ENCODE peak calls at places on chromosomes 16 and 17, in eight cellular contexts. One of them, this sample, is unnamed.
A peak's percentile ranks its signal among the peaks of the same experiment; 100 is the strongest.

GRCh38 chr16:62254847-62255246 is 218.6 kb upstream of the CDH8 start:
- DNase-seq in cardiac muscle cell: no peak
- DNase-seq in hepatocyte: no peak
- DNase-seq in left lung: no peak
- DNase-seq in CD8-positive, alpha-beta T cell: no peak
- DNase-seq in right atrium auricular region: no peak
- DNase-seq in thoracic aorta: no peak
- DNase-seq in GM12865: no peak
- DNase-seq in this sample: no peak

GRCh38 chr17:5702951-5703510 is 118.7 kb upstream of the NLRP1 start:
- DNase-seq in cardiac muscle cell: no peak
- DNase-seq in hepatocyte: no peak
- DNase-seq in left lung: no peak
- DNase-seq in CD8-positive, alpha-beta T cell: no peak
- DNase-seq in right atrium auricular region: no peak
- DNase-seq in thoracic aorta: no peak
- DNase-seq in GM12865: no peak
- DNase-seq in this sample: no peak

GRCh38 chr17:21282231-21282630 is 2.3 kb upstream of the MAP2K3 start:
- DNase-seq in cardiac muscle cell: peak; percentile 93
- DNase-seq in hepatocyte: peak; percentile 76
- DNase-seq in left lung: no peak
- DNase-seq in CD8-positive, alpha-beta T cell: no peak
- DNase-seq in right atrium auricular region: no peak
- DNase-seq in thoracic aorta: peak; percentile 78
- DNase-seq in GM12865: no peak
- DNase-seq in this sample: no peak

GRCh38 chr17:21213491-21214014 is 408 bp downstream of the TMEM11 start:
- DNase-seq in cardiac muscle cell: peak; percentile 39
- DNase-seq in hepatocyte: peak; percentile 75
- DNase-seq in left lung: no peak
- DNase-seq in CD8-positive, alpha-beta T cell: peak; percentile 11
- DNase-seq in right atrium auricular region: no peak
- DNase-seq in thoracic aorta: no peak
- DNase-seq in GM12865: peak; percentile 37
- DNase-seq in this sample: no peak

GRCh38 chr17:73165616-73166404 is 1.0 kb downstream of the SSTR2 start:
- DNase-seq in cardiac muscle cell: no peak
- DNase-seq in hepatocyte: no peak
- DNase-seq in left lung: no peak
- DNase-seq in CD8-positive, alpha-beta T cell: no peak
- DNase-seq in right atrium auricular region: no peak
- DNase-seq in thoracic aorta: no peak
- DNase-seq in GM12865: no peak
- DNase-seq in this sample: no peak

GRCh38 chr17:54839022-54839806 is 61.4 kb upstream of the TOM1L1 start:
- DNase-seq in cardiac muscle cell: no peak
- DNase-seq in hepatocyte: no peak
- DNase-seq in left lung: no peak
- DNase-seq in CD8-positive, alpha-beta T cell: no peak
- DNase-seq in right atrium auricular region: no peak
- DNase-seq in thoracic aorta: no peak
- DNase-seq in GM12865: no peak
- DNase-seq in this sample: no peak

GRCh38 chr17:28896884-28897768 is at the start of gene FLOT2:
- DNase-seq in cardiac muscle cell: peak; percentile 67
- DNase-seq in hepatocyte: peak; percentile 85
- DNase-seq in left lung: peak; percentile 71
- DNase-seq in CD8-positive, alpha-beta T cell: peak; percentile 57
- DNase-seq in right atrium auricular region: peak; percentile 84
- DNase-seq in thoracic aorta: peak; percentile 19
- DNase-seq in GM12865: peak; percentile 59
- DNase-seq in this sample: no peak

GRCh38 chr17:4329838-4330237 is 36.6 kb downstream of the UBE2G1 start:
- DNase-seq in cardiac muscle cell: peak; percentile 83
- DNase-seq in hepatocyte: peak; percentile 49
- DNase-seq in left lung: no peak
- DNase-seq in CD8-positive, alpha-beta T cell: no peak
- DNase-seq in right atrium auricular region: no peak
- DNase-seq in thoracic aorta: no peak
- DNase-seq in GM12865: no peak
- DNase-seq in this sample: peak; percentile 78

GRCh38 chr17:51238253-51238887 is 21.5 kb downstream of the MBTD1 start:
- DNase-seq in cardiac muscle cell: no peak
- DNase-seq in hepatocyte: no peak
- DNase-seq in left lung: no peak
- DNase-seq in CD8-positive, alpha-beta T cell: no peak
- DNase-seq in right atrium auricular region: no peak
- DNase-seq in thoracic aorta: no peak
- DNase-seq in GM12865: peak; percentile 50
- DNase-seq in this sample: no peak

GRCh38 chr17:14299261-14300093 is 1.4 kb upstream of the HS3ST3B1 start:
- DNase-seq in cardiac muscle cell: peak; percentile 75
- DNase-seq in hepatocyte: peak; percentile 61
- DNase-seq in left lung: no peak
- DNase-seq in CD8-positive, alpha-beta T cell: no peak
- DNase-seq in right atrium auricular region: no peak
- DNase-seq in thoracic aorta: no peak
- DNase-seq in GM12865: no peak
- DNase-seq in this sample: no peak
- H3K4me3 ChIP-seq in cardiac muscle cell: peak overlapping the region; percentile 24
- H3K4me3 ChIP-seq in hepatocyte: peak overlapping the region; percentile 36
- H3K4me3 ChIP-seq in left lung: peak overlapping the region; percentile 19
- H3K4me3 ChIP-seq in CD8-positive, alpha-beta T cell: peak overlapping the region; percentile 80
- H3K4me3 ChIP-seq in right atrium auricular region: no peak overlapping the region
- H3K4me3 ChIP-seq in thoracic aorta: peak overlapping the region; percentile 77
- H3K4me3 ChIP-seq in GM12865: no peak overlapping the region
- H3K4me3 ChIP-seq in this sample: peak overlapping the region; percentile 98

GRCh38 chr17:1474402-1475189 is 17.9 kb downstream of the MYO1C start:
- DNase-seq in cardiac muscle cell: no peak
- DNase-seq in hepatocyte: no peak
- DNase-seq in left lung: no peak
- DNase-seq in CD8-positive, alpha-beta T cell: no peak
- DNase-seq in right atrium auricular region: no peak
- DNase-seq in thoracic aorta: no peak
- DNase-seq in GM12865: peak; percentile 85
- DNase-seq in this sample: no peak

GRCh38 chr17:1471490-1471889 is 15.5 kb upstream of the CRK start:
- DNase-seq in cardiac muscle cell: no peak
- DNase-seq in hepatocyte: no peak
- DNase-seq in left lung: no peak
- DNase-seq in CD8-positive, alpha-beta T cell: no peak
- DNase-seq in right atrium auricular region: no peak
- DNase-seq in thoracic aorta: no peak
- DNase-seq in GM12865: no peak
- DNase-seq in this sample: no peak

GRCh38 chr17:1473841-1474240 is 17.8 kb upstream of the CRK start:
- DNase-seq in cardiac muscle cell: no peak
- DNase-seq in hepatocyte: no peak
- DNase-seq in left lung: no peak
- DNase-seq in CD8-positive, alpha-beta T cell: no peak
- DNase-seq in right atrium auricular region: no peak
- DNase-seq in thoracic aorta: no peak
- DNase-seq in GM12865: peak; percentile 59
- DNase-seq in this sample: no peak

GRCh38 chr17:1471931-1472727 is 16.1 kb upstream of the CRK start:
- DNase-seq in cardiac muscle cell: no peak
- DNase-seq in hepatocyte: no peak
- DNase-seq in left lung: no peak
- DNase-seq in CD8-positive, alpha-beta T cell: no peak
- DNase-seq in right atrium auricular region: no peak
- DNase-seq in thoracic aorta: no peak
- DNase-seq in GM12865: no peak
- DNase-seq in this sample: no peak

DNA sequence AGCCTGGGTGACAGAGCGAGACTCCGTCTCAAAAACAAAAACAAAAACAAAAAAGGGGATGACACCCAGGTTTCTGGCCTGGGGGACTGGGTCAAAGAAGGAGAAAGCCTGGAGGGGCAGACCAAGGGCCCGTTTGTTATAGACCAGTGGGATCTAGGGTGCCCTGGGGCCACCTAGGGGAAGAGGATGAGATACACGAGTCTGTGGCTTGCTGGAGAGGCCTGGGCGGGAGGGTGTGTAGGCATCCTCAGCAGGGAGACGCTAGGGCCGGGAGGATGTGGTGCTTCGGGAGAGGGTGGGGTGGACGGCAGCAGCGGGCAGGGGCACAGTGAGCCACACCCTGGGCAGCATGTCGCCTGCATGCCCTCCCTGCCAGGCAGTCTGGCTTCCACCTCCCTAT is 17.1 kb upstream of the CRK start:
- DNase-seq in cardiac muscle cell: no peak
- DNase-seq in hepatocyte: no peak
- DNase-seq in left lung: no peak
- DNase-seq in CD8-positive, alpha-beta T cell: no peak
- DNase-seq in right atrium auricular region: no peak
- DNase-seq in thoracic aorta: no peak
- DNase-seq in GM12865: no peak
- DNase-seq in this sample: no peak
- TF ChIP-seq CTCF in cardiac muscle cell: no peak
- TF ChIP-seq CTCF in hepatocyte: no peak
- TF ChIP-seq CTCF in left lung: no peak
- TF ChIP-seq CTCF in CD8-positive, alpha-beta T cell: no peak
- TF ChIP-seq CTCF in right atrium auricular region: no peak
- TF ChIP-seq CTCF in thoracic aorta: no peak
- TF ChIP-seq CTCF in GM12865: no peak
- TF ChIP-seq CTCF in this sample: no peak

DNA sequence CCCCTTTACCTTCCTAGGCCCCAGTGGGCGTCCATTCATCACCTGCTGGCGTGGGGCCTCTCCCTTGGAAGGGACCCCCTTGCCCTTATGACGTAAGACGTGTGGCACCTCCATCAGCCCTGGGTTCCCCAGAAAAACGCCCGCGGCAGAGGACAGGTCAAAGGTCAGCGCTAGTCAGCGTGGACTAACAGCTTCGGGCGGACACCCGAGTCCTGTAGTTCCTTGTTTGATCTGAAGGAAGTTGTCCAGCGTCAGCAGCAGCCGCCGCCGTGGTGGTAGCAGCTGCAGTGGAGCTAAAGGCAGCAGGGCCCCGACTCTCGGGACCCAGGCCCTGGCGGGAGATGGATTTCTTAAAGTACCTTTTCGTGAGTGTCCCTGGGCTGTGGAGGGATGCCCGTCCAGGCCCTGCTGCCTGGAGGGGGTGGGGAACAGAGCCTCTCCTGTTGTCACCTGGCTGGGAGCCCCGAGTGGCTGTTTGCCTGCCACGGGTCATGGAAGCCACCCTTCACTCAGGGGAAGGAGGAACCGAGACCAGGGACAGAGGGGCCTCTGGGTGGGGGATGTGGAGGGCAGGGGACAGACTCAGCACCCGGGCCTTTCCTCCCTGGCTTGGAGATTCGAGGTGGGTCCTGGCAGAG is 123.6 kb downstream of the OR1D5 start:
- DNase-seq in cardiac muscle cell: no peak
- DNase-seq in hepatocyte: no peak
- DNase-seq in left lung: no peak
- DNase-seq in CD8-positive, alpha-beta T cell: no peak
- DNase-seq in right atrium auricular region: no peak
- DNase-seq in thoracic aorta: no peak
- DNase-seq in GM12865: no peak
- DNase-seq in this sample: no peak
- H3K4me3 ChIP-seq in cardiac muscle cell: no peak overlapping the region
- H3K4me3 ChIP-seq in hepatocyte: no peak overlapping the region
- H3K4me3 ChIP-seq in left lung: no peak overlapping the region
- H3K4me3 ChIP-seq in CD8-positive, alpha-beta T cell: no peak overlapping the region
- H3K4me3 ChIP-seq in right atrium auricular region: no peak overlapping the region
- H3K4me3 ChIP-seq in thoracic aorta: peak overlapping the region; percentile 35
- H3K4me3 ChIP-seq in GM12865: no peak overlapping the region
- H3K4me3 ChIP-seq in this sample: no peak overlapping the region

DNA sequence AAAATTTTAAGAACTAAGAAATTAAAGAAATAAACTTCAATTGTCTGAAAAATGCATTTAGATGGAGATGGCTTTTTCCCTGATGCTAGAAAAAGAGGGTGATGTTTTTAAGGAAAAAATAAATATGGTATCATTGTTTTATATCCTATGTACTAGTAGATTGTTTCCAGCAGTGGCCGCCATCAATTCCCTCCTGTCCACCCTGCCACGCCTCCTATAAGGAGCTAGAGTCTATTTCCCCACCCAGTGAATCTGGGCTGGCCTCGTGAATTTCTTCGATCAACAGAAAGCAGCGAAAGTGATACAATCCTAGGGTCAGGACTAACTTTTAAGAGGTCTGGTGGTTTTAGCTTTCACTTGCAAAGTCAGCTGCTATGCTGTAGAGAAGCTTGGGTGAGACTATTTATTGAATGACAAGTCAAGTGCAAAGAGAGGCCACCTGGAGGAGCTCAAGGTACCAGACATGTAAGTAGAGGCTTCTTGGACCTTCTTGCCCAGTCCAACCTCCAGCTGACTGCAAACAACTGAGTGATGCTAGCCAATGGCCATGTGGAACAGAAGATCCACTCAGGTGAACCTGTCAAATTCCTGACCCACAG is 80.9 kb upstream of the MTMR4 start:
- DNase-seq in cardiac muscle cell: no peak
- DNase-seq in hepatocyte: no peak
- DNase-seq in left lung: no peak
- DNase-seq in CD8-positive, alpha-beta T cell: no peak
- DNase-seq in right atrium auricular region: no peak
- DNase-seq in thoracic aorta: no peak
- DNase-seq in GM12865: peak; percentile 72
- DNase-seq in this sample: no peak
- TF ChIP-seq CTCF in cardiac muscle cell: no peak
- TF ChIP-seq CTCF in hepatocyte: no peak
- TF ChIP-seq CTCF in left lung: no peak
- TF ChIP-seq CTCF in CD8-positive, alpha-beta T cell: no peak
- TF ChIP-seq CTCF in right atrium auricular region: no peak
- TF ChIP-seq CTCF in thoracic aorta: no peak
- TF ChIP-seq CTCF in GM12865: no peak
- TF ChIP-seq CTCF in this sample: no peak

DNA sequence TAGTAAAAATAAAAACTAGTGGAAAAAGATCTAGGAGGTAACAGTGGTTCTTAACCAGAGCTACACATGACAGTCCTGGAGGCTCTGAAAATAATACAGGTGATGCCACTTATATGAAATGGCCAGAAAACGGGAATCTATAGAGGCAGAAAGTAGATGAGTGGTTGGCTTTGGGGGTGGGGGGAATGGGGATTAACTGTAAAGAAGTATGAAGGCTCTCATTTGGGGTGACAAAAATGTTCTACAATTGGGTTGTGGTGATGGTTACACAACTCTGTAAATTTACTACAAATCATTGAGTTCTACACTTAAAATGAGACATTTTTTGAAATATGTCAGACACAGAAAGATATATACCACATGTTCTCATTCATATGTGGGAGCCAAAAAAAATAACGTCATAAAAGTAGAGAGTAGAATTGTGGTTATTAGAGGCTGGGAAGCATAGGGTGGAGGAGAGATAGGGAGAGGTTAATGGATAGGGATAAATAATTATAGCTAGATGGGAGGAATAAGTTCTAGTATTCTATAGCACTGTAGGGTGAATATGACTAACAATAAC is 25.7 kb downstream of the ARHGAP17 start:
- DNase-seq in cardiac muscle cell: peak; percentile 59
- DNase-seq in hepatocyte: no peak
- DNase-seq in left lung: no peak
- DNase-seq in CD8-positive, alpha-beta T cell: no peak
- DNase-seq in right atrium auricular region: no peak
- DNase-seq in thoracic aorta: no peak
- DNase-seq in GM12865: no peak
- DNase-seq in this sample: no peak
- H3K4me3 ChIP-seq in cardiac muscle cell: no peak overlapping the region
- H3K4me3 ChIP-seq in hepatocyte: no peak overlapping the region
- H3K4me3 ChIP-seq in left lung: no peak overlapping the region
- H3K4me3 ChIP-seq in CD8-positive, alpha-beta T cell: no peak overlapping the region
- H3K4me3 ChIP-seq in right atrium auricular region: no peak overlapping the region
- H3K4me3 ChIP-seq in thoracic aorta: no peak overlapping the region
- H3K4me3 ChIP-seq in GM12865: no peak overlapping the region
- H3K4me3 ChIP-seq in this sample: no peak overlapping the region

GRCh38 chr16:2267913-2268666 is at the start of gene RNPS1:
- DNase-seq in cardiac muscle cell: peak; percentile 97
- DNase-seq in hepatocyte: peak; percentile 98
- DNase-seq in left lung: peak; percentile 95
- DNase-seq in CD8-positive, alpha-beta T cell: peak; percentile 93
- DNase-seq in right atrium auricular region: peak; percentile 97
- DNase-seq in thoracic aorta: peak; percentile 77
- DNase-seq in GM12865: peak; percentile 97
- DNase-seq in this sample: peak; percentile 75
- TF ChIP-seq CTCF in cardiac muscle cell: no peak
- TF ChIP-seq CTCF in hepatocyte: no peak
- TF ChIP-seq CTCF in left lung: no peak
- TF ChIP-seq CTCF in CD8-positive, alpha-beta T cell: no peak
- TF ChIP-seq CTCF in right atrium auricular region: no peak
- TF ChIP-seq CTCF in thoracic aorta: no peak
- TF ChIP-seq CTCF in GM12865: no peak
- TF ChIP-seq CTCF in this sample: no peak